ENCODE peak calls at places on chromosomes 16 and 17, in seven cellular contexts. One of them, this sample, is unnamed.

GRCh38 chr17:63960006-63960405 is 12.7 kb downstream of the SCN4A start:
- DNase-seq in choroid plexus epithelial cell: no peak
- DNase-seq in foreskin fibroblast: no peak
- DNase-seq in lung: no peak
- DNase-seq in GM06990: no peak
- DNase-seq in cardiac fibroblast: no peak
- DNase-seq in Peyer's patch: no peak
- DNase-seq in this sample: no peak

GRCh38 chr16:70665113-70665694 is 18.8 kb downstream of the IL34 start:
- DNase-seq in choroid plexus epithelial cell: no peak
- DNase-seq in foreskin fibroblast: no peak
- DNase-seq in lung: no peak
- DNase-seq in GM06990: no peak
- DNase-seq in cardiac fibroblast: no peak
- DNase-seq in Peyer's patch: no peak
- DNase-seq in this sample: no peak

GRCh38 chr17:41915020-41915419 is 3.7 kb downstream of the ACLY start:
- DNase-seq in choroid plexus epithelial cell: no peak
- DNase-seq in foreskin fibroblast: no peak
- DNase-seq in lung: no peak
- DNase-seq in GM06990: no peak
- DNase-seq in cardiac fibroblast: no peak
- DNase-seq in Peyer's patch: no peak
- DNase-seq in this sample: no peak

GRCh38 chr17:71740866-71741265 is 380.0 kb upstream of the SOX9 start:
- DNase-seq in choroid plexus epithelial cell: no peak
- DNase-seq in foreskin fibroblast: no peak
- DNase-seq in lung: no peak
- DNase-seq in GM06990: no peak
- DNase-seq in cardiac fibroblast: no peak
- DNase-seq in Peyer's patch: no peak
- DNase-seq in this sample: no peak

GRCh38 chr16:30892670-30893069 is 1.2 kb downstream of the BCL7C start:
- DNase-seq in choroid plexus epithelial cell: no peak
- DNase-seq in foreskin fibroblast: no peak
- DNase-seq in lung: no peak
- DNase-seq in GM06990: no peak
- DNase-seq in cardiac fibroblast: no peak
- DNase-seq in Peyer's patch: no peak
- DNase-seq in this sample: no peak

GRCh38 chr17:56785997-56786680 is 47.6 kb downstream of the C17orf67 start:
- DNase-seq in choroid plexus epithelial cell: no peak
- DNase-seq in foreskin fibroblast: no peak
- DNase-seq in lung: no peak
- DNase-seq in GM06990: no peak
- DNase-seq in cardiac fibroblast: no peak
- DNase-seq in Peyer's patch: peak; percentile 50
- DNase-seq in this sample: peak; percentile 40

GRCh38 chr17:28366605-28367004 is 1.6 kb upstream of the SEBOX start:
- DNase-seq in choroid plexus epithelial cell: no peak
- DNase-seq in foreskin fibroblast: no peak
- DNase-seq in lung: no peak
- DNase-seq in GM06990: no peak
- DNase-seq in cardiac fibroblast: no peak
- DNase-seq in Peyer's patch: no peak
- DNase-seq in this sample: no peak

GRCh38 chr16:78469787-78470186 is 370.3 kb downstream of the WWOX start:
- DNase-seq in choroid plexus epithelial cell: no peak
- DNase-seq in foreskin fibroblast: no peak
- DNase-seq in lung: no peak
- DNase-seq in GM06990: no peak
- DNase-seq in cardiac fibroblast: no peak
- DNase-seq in Peyer's patch: no peak
- DNase-seq in this sample: no peak

GRCh38 chr17:57340160-57340981 is 84.0 kb downstream of the MSI2 start:
- DNase-seq in choroid plexus epithelial cell: no peak
- DNase-seq in foreskin fibroblast: no peak
- DNase-seq in lung: no peak
- DNase-seq in GM06990: no peak
- DNase-seq in cardiac fibroblast: no peak
- DNase-seq in Peyer's patch: no peak
- DNase-seq in this sample: no peak

GRCh38 chr17:74241847-74242246 is 28.5 kb downstream of the TTYH2 start:
- DNase-seq in choroid plexus epithelial cell: no peak
- DNase-seq in foreskin fibroblast: no peak
- DNase-seq in lung: no peak
- DNase-seq in GM06990: no peak
- DNase-seq in cardiac fibroblast: no peak
- DNase-seq in Peyer's patch: no peak
- DNase-seq in this sample: no peak

GRCh38 chr16:2820836-2821482 is 3.9 kb downstream of the PRSS21 start:
- DNase-seq in choroid plexus epithelial cell: no peak
- DNase-seq in foreskin fibroblast: no peak
- DNase-seq in lung: no peak
- DNase-seq in GM06990: no peak
- DNase-seq in cardiac fibroblast: no peak
- DNase-seq in Peyer's patch: peak; percentile 25
- DNase-seq in this sample: no peak

GRCh38 chr16:56950881-56951771 is 10.6 kb upstream of the CETP start:
- DNase-seq in choroid plexus epithelial cell: peak; percentile 74
- DNase-seq in foreskin fibroblast: peak; percentile 76
- DNase-seq in lung: peak; percentile 37
- DNase-seq in GM06990: peak; percentile 59
- DNase-seq in cardiac fibroblast: peak; percentile 69
- DNase-seq in Peyer's patch: peak; percentile 84
- DNase-seq in this sample: peak; percentile 52

DNA sequence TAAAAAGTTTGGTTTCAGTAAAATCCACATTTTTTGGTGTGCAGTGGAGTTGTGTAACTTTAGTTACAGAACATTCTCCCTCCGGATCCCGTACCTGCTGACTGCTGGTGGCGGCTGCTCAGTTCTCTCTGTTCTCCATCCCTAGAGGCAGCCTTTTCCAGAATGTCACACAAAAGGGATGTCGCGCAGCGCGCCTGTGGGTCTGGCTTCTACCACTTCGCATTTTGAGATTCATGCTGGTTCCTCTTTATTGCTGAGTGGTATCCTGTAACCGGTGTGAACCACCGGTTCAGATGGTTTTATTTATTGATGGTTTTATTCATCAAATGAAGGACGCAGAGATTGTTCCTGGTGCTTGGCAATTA is 975 bp upstream of the CEP131 start:
- DNase-seq in choroid plexus epithelial cell: no peak
- DNase-seq in foreskin fibroblast: no peak
- DNase-seq in lung: no peak
- DNase-seq in GM06990: no peak
- DNase-seq in cardiac fibroblast: no peak
- DNase-seq in Peyer's patch: no peak
- DNase-seq in this sample: no peak
- H3K4me3 ChIP-seq in choroid plexus epithelial cell: peak overlapping the region; percentile 60
- H3K4me3 ChIP-seq in foreskin fibroblast: peak overlapping the region; percentile 59
- H3K4me3 ChIP-seq in lung: no peak overlapping the region
- H3K4me3 ChIP-seq in GM06990: no peak overlapping the region
- H3K4me3 ChIP-seq in cardiac fibroblast: peak overlapping the region; percentile 50
- H3K4me3 ChIP-seq in Peyer's patch: peak overlapping the region; percentile 83
- H3K4me3 ChIP-seq in this sample: peak overlapping the region; percentile 31

DNA sequence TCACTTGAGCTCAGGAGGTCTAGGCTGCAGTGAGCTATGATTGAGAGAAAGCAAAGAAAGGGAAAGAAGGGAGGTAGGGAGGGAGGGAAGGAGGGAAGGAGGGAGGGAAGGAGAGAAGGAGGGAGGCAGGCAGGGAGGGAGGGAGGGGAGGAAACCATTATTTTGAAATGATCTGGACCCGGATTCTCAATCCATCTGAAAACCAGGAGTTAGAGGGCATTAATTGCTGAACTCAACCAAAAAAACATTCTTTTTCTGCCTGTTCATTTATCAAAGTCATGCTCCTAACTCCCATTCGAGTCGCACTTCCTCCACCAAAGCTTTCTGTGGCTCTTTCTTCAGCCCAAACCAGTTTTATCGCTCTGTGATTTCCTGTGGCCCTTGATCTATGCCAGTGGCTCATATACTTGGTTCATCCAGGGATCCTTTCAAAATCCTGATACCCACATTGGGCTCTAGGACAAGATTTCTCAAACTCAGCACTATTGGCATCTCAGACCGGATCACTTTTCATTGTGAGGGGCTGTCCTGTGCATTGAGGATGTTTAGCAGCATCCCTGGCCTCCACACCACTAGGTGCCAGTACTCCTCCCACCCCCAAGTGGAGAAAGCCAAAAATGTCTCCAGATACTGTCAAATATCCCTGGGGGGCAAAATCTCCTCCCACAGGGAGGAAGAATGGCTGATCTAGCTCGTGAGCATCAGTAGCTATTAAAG is 38.2 kb downstream of the CMTM4 start:
- DNase-seq in choroid plexus epithelial cell: no peak
- DNase-seq in foreskin fibroblast: no peak
- DNase-seq in lung: no peak
- DNase-seq in GM06990: no peak
- DNase-seq in cardiac fibroblast: no peak
- DNase-seq in Peyer's patch: no peak
- DNase-seq in this sample: no peak
- TF ChIP-seq CTCF in choroid plexus epithelial cell: no peak
- TF ChIP-seq CTCF in foreskin fibroblast: no peak
- TF ChIP-seq CTCF in lung: no peak
- TF ChIP-seq CTCF in GM06990: no peak
- TF ChIP-seq CTCF in cardiac fibroblast: no peak
- TF ChIP-seq CTCF in Peyer's patch: no peak
- TF ChIP-seq CTCF in this sample: no peak

DNA sequence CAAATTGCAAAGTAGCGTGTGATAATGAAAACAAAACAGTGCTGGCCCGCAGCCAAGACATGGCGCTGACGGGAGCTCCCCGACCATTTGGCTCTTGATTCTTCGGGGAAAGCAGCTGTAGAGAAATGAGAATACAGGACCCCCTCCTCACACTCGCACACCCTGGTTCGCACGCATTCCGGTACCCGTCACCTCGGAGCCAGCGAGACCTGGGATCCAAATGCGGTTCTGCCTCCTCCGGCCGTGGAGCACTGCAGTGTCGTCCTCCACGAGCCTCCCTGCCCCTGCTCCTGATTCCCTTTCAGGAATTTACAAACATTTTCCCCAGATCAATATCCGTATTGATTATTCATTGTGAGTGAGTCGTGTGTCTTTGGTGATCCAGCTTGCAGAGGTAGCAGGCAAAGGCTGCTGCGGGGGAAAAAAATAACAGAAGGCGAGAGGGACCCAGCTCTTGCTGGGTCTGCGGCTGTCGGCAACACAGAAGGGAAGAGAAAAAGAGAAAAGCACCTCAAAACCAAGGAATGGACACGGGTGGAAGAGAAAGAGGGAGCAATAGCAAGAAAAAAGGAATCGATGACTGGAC is 184.1 kb upstream of the ZFHX3 start:
- DNase-seq in choroid plexus epithelial cell: no peak
- DNase-seq in foreskin fibroblast: no peak
- DNase-seq in lung: no peak
- DNase-seq in GM06990: no peak
- DNase-seq in cardiac fibroblast: peak; percentile 27
- DNase-seq in Peyer's patch: no peak
- DNase-seq in this sample: no peak
- H3K4me3 ChIP-seq in choroid plexus epithelial cell: no peak overlapping the region
- H3K4me3 ChIP-seq in foreskin fibroblast: peak overlapping the region; percentile 33
- H3K4me3 ChIP-seq in lung: no peak overlapping the region
- H3K4me3 ChIP-seq in GM06990: no peak overlapping the region
- H3K4me3 ChIP-seq in cardiac fibroblast: peak overlapping the region; percentile 28
- H3K4me3 ChIP-seq in Peyer's patch: no peak overlapping the region
- H3K4me3 ChIP-seq in this sample: no peak overlapping the region

DNA sequence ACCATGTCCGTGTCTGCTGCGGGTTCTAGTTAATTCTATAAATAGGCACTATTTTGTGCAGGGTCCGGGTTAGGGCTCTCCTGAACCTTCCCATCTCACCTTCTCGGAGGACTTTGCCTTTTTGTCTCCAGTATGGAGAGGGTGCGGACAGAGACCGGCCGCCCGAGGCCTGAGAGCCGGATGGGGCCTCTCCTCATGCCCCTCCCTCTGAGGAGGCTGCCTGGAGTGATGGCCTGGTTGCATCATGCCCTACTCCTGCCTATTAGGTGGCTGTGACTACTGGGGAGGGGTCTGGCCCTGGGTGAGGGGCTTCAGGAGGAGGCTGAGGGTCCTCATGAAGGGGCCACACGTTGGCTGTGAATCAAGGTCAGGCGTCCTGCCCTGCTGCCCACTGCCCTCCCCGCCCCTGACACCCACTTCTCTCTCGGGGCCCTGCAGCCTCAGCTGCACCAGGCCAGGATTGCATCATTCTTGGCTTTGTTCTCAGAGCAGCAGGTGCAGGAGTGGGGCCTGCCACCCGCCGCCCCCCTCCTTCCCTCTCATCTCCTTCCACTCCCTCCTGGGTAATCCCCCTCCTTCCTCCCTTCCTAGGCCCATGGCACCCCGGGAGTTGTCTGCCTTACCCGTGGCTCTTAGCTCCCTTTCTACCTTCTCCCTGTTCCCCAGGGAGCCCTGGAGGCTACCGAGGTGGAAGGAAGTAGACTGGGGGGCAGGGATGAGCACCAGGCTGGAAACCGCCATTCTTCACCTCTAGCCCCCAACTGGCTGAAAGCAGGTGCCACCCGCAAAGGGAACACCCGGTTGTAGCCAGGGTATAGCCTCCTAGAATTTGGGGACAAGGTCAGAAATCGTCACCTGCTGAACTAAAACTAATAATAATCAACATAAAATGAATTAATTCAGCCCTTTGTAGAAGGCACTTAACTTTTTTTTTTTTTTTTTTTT is 12.7 kb upstream of the ARHGAP23 start:
- DNase-seq in choroid plexus epithelial cell: peak; percentile 72
- DNase-seq in foreskin fibroblast: peak; percentile 85
- DNase-seq in lung: peak; percentile 69
- DNase-seq in GM06990: peak; percentile 78
- DNase-seq in cardiac fibroblast: peak; percentile 66
- DNase-seq in Peyer's patch: no peak
- DNase-seq in this sample: peak; percentile 44
- TF ChIP-seq CTCF in choroid plexus epithelial cell: no peak
- TF ChIP-seq CTCF in foreskin fibroblast: no peak
- TF ChIP-seq CTCF in lung: no peak
- TF ChIP-seq CTCF in GM06990: no peak
- TF ChIP-seq CTCF in cardiac fibroblast: no peak
- TF ChIP-seq CTCF in Peyer's patch: no peak
- TF ChIP-seq CTCF in this sample: no peak

DNA sequence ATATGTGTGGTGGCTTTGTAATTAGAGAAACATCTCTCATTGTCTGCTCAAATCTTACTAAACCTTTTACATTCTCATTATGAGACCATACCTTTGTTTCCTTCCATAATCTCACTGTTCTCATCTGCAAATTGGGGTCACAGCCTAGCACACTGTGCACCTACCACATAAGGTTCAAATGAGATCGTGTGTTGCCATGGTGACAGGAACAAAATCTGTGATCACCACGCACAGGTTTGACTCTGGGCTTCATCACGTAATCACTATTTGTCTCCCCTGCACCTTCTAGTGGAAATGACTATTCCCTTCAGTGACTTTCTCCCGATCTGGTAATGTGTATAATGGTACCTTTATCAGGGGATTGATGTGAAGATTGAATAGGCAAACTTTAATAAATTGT is 26.1 kb downstream of the CDH8 start:
- DNase-seq in choroid plexus epithelial cell: no peak
- DNase-seq in foreskin fibroblast: no peak
- DNase-seq in lung: no peak
- DNase-seq in GM06990: no peak
- DNase-seq in cardiac fibroblast: no peak
- DNase-seq in Peyer's patch: no peak
- DNase-seq in this sample: no peak
- H3K4me3 ChIP-seq in choroid plexus epithelial cell: no peak overlapping the region
- H3K4me3 ChIP-seq in foreskin fibroblast: no peak overlapping the region
- H3K4me3 ChIP-seq in lung: no peak overlapping the region
- H3K4me3 ChIP-seq in GM06990: no peak overlapping the region
- H3K4me3 ChIP-seq in cardiac fibroblast: no peak overlapping the region
- H3K4me3 ChIP-seq in Peyer's patch: no peak overlapping the region
- H3K4me3 ChIP-seq in this sample: no peak overlapping the region